ENCODE peak calls at places on chromosomes 1 and 21, in eight cellular contexts. N, U, O, H, M, G, W and E are unnamed samples.

GRCh38 chr1:58923090-58923470 is 139.2 kb upstream of the JUN start:
- DNase-seq in G (no peak), U (no peak), W (no peak), M (no peak), N (no peak), H (no peak), O (no peak), E (no peak)

GRCh38 chr1:181040284-181040865 is 6.6 kb downstream of the MR1 start:
- DNase-seq in H (no peak), G (peak), U (no peak), O (no peak), M (no peak), W (no peak), N (no peak), E (no peak)

GRCh38 chr1:182897696-182898095 is 55.3 kb downstream of the SHCBP1L start:
- DNase-seq in U (no peak), O (no peak), N (no peak), M (no peak), G (no peak), W (no peak), H (no peak), E (no peak)

GRCh38 chr1:26020390-26020789 is 1.2 kb upstream of the EXTL1 start:
- DNase-seq in U (no peak), W (no peak), O (no peak), N (no peak), M (no peak), H (no peak), G (no peak), E (no peak)

GRCh38 chr1:152110365-152110859 is 4.8 kb downstream of the TCHH start:
- DNase-seq in M (no peak), O (peak), N (no peak), U (no peak), H (peak), G (peak), W (no peak), E (no peak)

GRCh38 chr1:43427524-43427923 is 26.2 kb downstream of the HYI start:
- DNase-seq in H (no peak), G (no peak), M (no peak), N (no peak), U (no peak), W (no peak), O (no peak), E (no peak)

GRCh38 chr21:38083534-38083933 is 167.3 kb upstream of the KCNJ6 start:
- DNase-seq in M (no peak), O (no peak), G (no peak), N (no peak), H (no peak), U (no peak), W (no peak), E (no peak)

GRCh38 chr1:27521336-27522147 is 31.6 kb upstream of the WASF2 start:
- DNase-seq in O (peak), H (no peak), G (no peak), M (peak), N (peak), U (no peak), W (no peak), E (peak)

GRCh38 chr1:9590201-9590600 is 1.5 kb downstream of the TMEM201 start:
- DNase-seq in N (no peak), O (no peak), H (no peak), G (no peak), W (no peak), U (no peak), M (no peak), E (no peak)

GRCh38 chr1:8430476-8430875 is 112.6 kb downstream of the SLC45A1 start:
- DNase-seq in O (no peak), M (no peak), W (no peak), N (no peak), G (no peak), H (no peak), U (no peak), E (no peak)

GRCh38 chr1:224430511-224431113 is 4.0 kb downstream of the WDR26 start:
- DNase-seq in G (peak), H (peak), M (no peak), N (no peak), O (peak), W (peak), U (no peak), E (no peak)

GRCh38 chr1:46582972-46583371 is 21.1 kb downstream of the MKNK1 start:
- DNase-seq in G (no peak), U (no peak), O (no peak), W (no peak), N (no peak), M (no peak), H (no peak), E (no peak)

GRCh38 chr1:84960371-84960770 is 36.5 kb downstream of the MCOLN2 start:
- DNase-seq in N (no peak), O (no peak), U (no peak), H (peak), W (no peak), G (no peak), M (no peak), E (no peak)

GRCh38 chr1:109877320-109877771 is 33.3 kb upstream of the CSF1 start:
- DNase-seq in H (peak), O (no peak), N (no peak), G (peak), M (no peak), U (no peak), W (peak), E (no peak)